ENCODE peak calls at places on chromosomes 11 and 22, in six cellular contexts. Y, D, F, I, T and E are unnamed samples.

GRCh38 chr11:2519879-2520735 is 75.3 kb downstream of the KCNQ1 start:
- DNase-seq in Y (peak; percentile 82), F (no peak), T (no peak), I (no peak), D (no peak), E (no peak)

GRCh38 chr22:36977401-36977861 is 41.8 kb downstream of the TST start:
- DNase-seq in F (peak; percentile 72), I (peak; percentile 31), D (peak; percentile 12), Y (no peak), T (peak; percentile 20), E (no peak)

GRCh38 chr22:40224702-40225101 is 47.0 kb downstream of the TNRC6B start:
- DNase-seq in I (no peak), F (no peak), Y (no peak), D (no peak), T (no peak), E (no peak)

GRCh38 chr11:68798221-68798813 is 43.4 kb downstream of the CPT1A start:
- DNase-seq in F (no peak), I (no peak), D (no peak), T (peak; percentile 15), Y (no peak), E (no peak)

GRCh38 chr11:975824-976223 is 50.2 kb downstream of the AP2A2 start:
- DNase-seq in Y (no peak), D (peak; percentile 44), I (no peak), T (peak; percentile 41), F (peak; percentile 78), E (no peak)

GRCh38 chr11:16082532-16083055 is 273.8 kb downstream of the SOX6 start:
- DNase-seq in T (no peak), F (no peak), D (no peak), I (no peak), Y (no peak), E (no peak)

GRCh38 chr11:35029979-35030378 is 109.0 kb upstream of the CD44 start:
- DNase-seq in T (peak; percentile 72), F (peak; percentile 65), D (peak; percentile 80), I (peak; percentile 78), Y (no peak), E (no peak)

GRCh38 chr22:50012201-50013181 is at the start of gene IL17REL:
- DNase-seq in I (peak; percentile 6), D (no peak), Y (peak; percentile 78), F (no peak), T (peak; percentile 21), E (no peak)

GRCh38 chr11:121534131-121535093 is 81.6 kb upstream of the SORL1-AS1 start:
- DNase-seq in T (peak; percentile 63), D (peak; percentile 13), I (peak; percentile 33), Y (no peak), F (no peak), E (peak; percentile 10)

GRCh38 chr22:41532908-41533825 is 11.1 kb downstream of the POLR3H start:
- DNase-seq in F (peak; percentile 54), I (peak; percentile 48), T (peak; percentile 63), D (peak; percentile 40), Y (no peak), E (no peak)

GRCh38 chr11:69466039-69466438 is 15.4 kb upstream of the LINC01488 start:
- DNase-seq in Y (peak; percentile 10), D (no peak), T (no peak), F (no peak), I (no peak), E (no peak)

GRCh38 chr11:102974552-102975280 is 19.2 kb upstream of the MMP13 start:
- DNase-seq in T (peak; percentile 81), D (peak; percentile 79), Y (no peak), F (peak; percentile 4), I (peak; percentile 75), E (no peak)

GRCh38 chr22:36900880-36901279 is 12.5 kb upstream of the CSF2RB start:
- DNase-seq in F (no peak), D (no peak), I (no peak), T (peak; percentile 14), Y (no peak), E (no peak)

GRCh38 chr11:10657308-10658271 is 36.0 kb downstream of the IRAG1 start:
- DNase-seq in I (peak; percentile 67), F (peak; percentile 25), T (peak; percentile 85), Y (no peak), D (peak; percentile 87), E (no peak)

GRCh38 chr22:20464096-20464614 is 26.5 kb upstream of the SCARF2 start:
- DNase-seq in Y (peak; percentile 57), T (no peak), I (no peak), D (no peak), F (no peak), E (no peak)

GRCh38 chr11:81987829-81988472 is 745.7 kb downstream of the FAM181B start:
- DNase-seq in D (peak; percentile 22), Y (no peak), T (peak; percentile 94), I (no peak), F (no peak), E (no peak)

GRCh38 chr11:99068832-99069231 is 48.1 kb downstream of the CNTN5 start:
- DNase-seq in I (no peak), F (no peak), T (no peak), Y (no peak), D (no peak), E (no peak)

GRCh38 chr11:82791779-82792178 is 58.1 kb upstream of the FAM181B start:
- DNase-seq in Y (no peak), D (no peak), F (no peak), I (no peak), T (no peak), E (no peak)

GRCh38 chr11:10301656-10302293 is 3.1 kb upstream of the ADM start:
- DNase-seq in D (peak; percentile 74), F (no peak), I (peak; percentile 80), T (peak; percentile 68), Y (no peak), E (no peak)

GRCh38 chr11:113281052-113281725 is 33.2 kb upstream of the TTC12 start:
- DNase-seq in Y (no peak), F (no peak), D (no peak), I (no peak), T (no peak), E (no peak)

GRCh38 chr11:113279591-113279990 is 34.8 kb upstream of the TTC12 start:
- DNase-seq in T (no peak), Y (no peak), F (no peak), D (no peak), I (no peak), E (no peak)

GRCh38 chr11:113275602-113276001 is 38.8 kb upstream of the TTC12 start:
- DNase-seq in F (no peak), I (no peak), D (no peak), T (no peak), Y (no peak), E (no peak)

GRCh38 chr11:113278481-113278880 is 35.9 kb upstream of the TTC12 start:
- DNase-seq in Y (no peak), F (no peak), T (no peak), D (no peak), I (no peak), E (no peak)

GRCh38 chr11:113278925-113279324 is 35.5 kb upstream of the TTC12 start:
- DNase-seq in Y (no peak), F (no peak), T (peak; percentile 4), I (no peak), D (no peak), E (no peak)
- TF ChIP-seq CTCF in Y (peak; percentile 30), F (no peak), T (no peak), I (no peak), D (no peak), E (peak; percentile 13)

GRCh38 chr11:100855466-100856067 is 168.5 kb downstream of the ARHGAP42 start:
- DNase-seq in D (peak; percentile 74), F (peak; percentile 57), Y (no peak), T (peak; percentile 83), I (peak; percentile 43), E (no peak)
- TF ChIP-seq CTCF in D (peak; percentile 42), F (peak; percentile 67), Y (peak; percentile 94), T (peak; percentile 53), I (peak; percentile 88), E (peak; percentile 47)

GRCh38 chr22:30575011-30575671 is 676 bp upstream of the GAL3ST1 start:
- DNase-seq in Y (no peak), I (no peak), D (peak; percentile 29), F (no peak), T (peak; percentile 72), E (no peak)
- TF ChIP-seq CTCF in Y (peak; percentile 42), I (peak; percentile 24), D (no peak), F (no peak), T (no peak), E (peak; percentile 2)

DNA sequence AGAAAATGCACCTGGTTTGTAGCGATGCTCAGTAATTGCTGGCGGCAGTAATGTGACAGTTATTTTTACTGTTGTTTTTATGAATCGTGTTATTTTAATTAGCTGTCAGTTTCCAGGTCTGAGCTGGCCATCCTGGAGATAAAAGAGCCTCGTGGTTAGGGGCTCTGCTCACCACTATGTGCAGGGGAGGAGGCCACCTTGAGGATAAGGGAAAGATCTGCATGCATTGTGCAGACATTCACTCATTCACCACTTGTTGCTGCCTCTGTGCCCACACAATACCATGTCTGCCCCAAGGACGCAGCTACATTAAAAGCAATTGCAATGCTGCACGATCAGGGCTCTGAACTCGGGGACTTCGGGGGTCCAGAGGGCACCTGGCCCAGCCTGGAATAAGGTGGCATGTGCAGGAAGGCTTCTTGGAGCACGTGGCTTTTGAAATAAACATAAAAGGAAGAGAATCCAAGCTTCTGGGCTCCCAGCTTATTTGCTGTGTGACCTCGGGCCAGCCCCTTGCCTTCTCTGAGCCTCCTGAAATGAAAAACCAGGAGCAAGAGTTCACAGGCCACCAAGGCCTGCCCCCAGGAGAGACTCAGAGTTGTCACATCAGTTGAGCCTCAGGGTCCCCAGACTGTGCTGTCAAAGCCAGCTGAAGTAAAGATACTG is 44.7 kb upstream of the SHISAL1 start:
- DNase-seq in D (no peak), F (no peak), I (no peak), Y (no peak), T (no peak), E (no peak)
- TF ChIP-seq CTCF in D (peak; percentile 27), F (no peak), I (peak; percentile 27), Y (peak; percentile 47), T (peak; percentile 27), E (peak; percentile 3)

DNA sequence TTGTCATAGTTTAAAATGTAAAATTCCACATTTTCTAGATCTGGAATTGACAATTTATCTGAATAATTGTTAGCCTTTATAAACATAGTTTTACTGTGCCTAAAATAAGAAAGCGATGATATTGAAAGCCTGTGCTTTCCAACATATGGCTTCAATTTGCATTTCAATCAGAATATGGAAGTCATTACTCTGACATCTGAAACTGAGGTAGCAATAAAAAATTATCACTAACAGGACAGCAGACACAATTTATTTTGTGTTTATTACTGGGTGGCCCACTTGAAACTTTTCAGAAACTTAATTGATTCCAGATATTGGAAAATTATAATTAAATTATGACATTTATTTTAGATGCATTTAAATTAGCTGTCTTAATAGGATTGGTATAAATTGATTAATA is 78.5 kb downstream of the TMEM135 start:
- DNase-seq in Y (no peak), T (no peak), I (no peak), F (no peak), D (no peak), E (no peak)
- TF ChIP-seq CTCF in Y (no peak), T (no peak), I (no peak), F (no peak), D (no peak), E (no peak)